ENCODE peak calls at places on chromosome 20, in six cellular contexts. One of them, this sample, is unnamed.

GRCh38 chr20:48645666-48646065 is 182.1 kb downstream of the PREX1 start:
- DNase-seq in pancreas: no peak
- DNase-seq in CD8-positive, alpha-beta T cell: no peak
- DNase-seq in fibroblast of pulmonary artery: no peak
- DNase-seq in left lung: no peak
- DNase-seq in cardiac fibroblast: no peak
- DNase-seq in this sample: no peak

GRCh38 chr20:32482251-32483220 is 102.6 kb downstream of the NOL4L start:
- DNase-seq in pancreas: peak; percentile 53
- DNase-seq in CD8-positive, alpha-beta T cell: peak; percentile 33
- DNase-seq in fibroblast of pulmonary artery: no peak
- DNase-seq in left lung: peak; percentile 67
- DNase-seq in cardiac fibroblast: no peak
- DNase-seq in this sample: no peak

GRCh38 chr20:44151621-44152416 is 35.2 kb downstream of the JPH2 start:
- DNase-seq in pancreas: no peak
- DNase-seq in CD8-positive, alpha-beta T cell: no peak
- DNase-seq in fibroblast of pulmonary artery: no peak
- DNase-seq in left lung: no peak
- DNase-seq in cardiac fibroblast: no peak
- DNase-seq in this sample: peak; percentile 67

GRCh38 chr20:31542963-31543362 is 28.7 kb downstream of the HM13 start:
- DNase-seq in pancreas: no peak
- DNase-seq in CD8-positive, alpha-beta T cell: no peak
- DNase-seq in fibroblast of pulmonary artery: no peak
- DNase-seq in left lung: no peak
- DNase-seq in cardiac fibroblast: no peak
- DNase-seq in this sample: no peak

GRCh38 chr20:17622086-17622850 is 52.4 kb downstream of the DSTN start:
- DNase-seq in pancreas: no peak
- DNase-seq in CD8-positive, alpha-beta T cell: no peak
- DNase-seq in fibroblast of pulmonary artery: no peak
- DNase-seq in left lung: peak; percentile 22
- DNase-seq in cardiac fibroblast: no peak
- DNase-seq in this sample: no peak

GRCh38 chr20:26209171-26209941 is 512.7 kb upstream of the ZNF337 start:
- DNase-seq in pancreas: no peak
- DNase-seq in CD8-positive, alpha-beta T cell: peak; percentile 10
- DNase-seq in fibroblast of pulmonary artery: no peak
- DNase-seq in left lung: peak; percentile 32
- DNase-seq in cardiac fibroblast: peak; percentile 12
- DNase-seq in this sample: no peak

GRCh38 chr20:35617397-35618031 is 1.9 kb downstream of the SPAG4 start:
- DNase-seq in pancreas: peak; percentile 67
- DNase-seq in CD8-positive, alpha-beta T cell: peak; percentile 36
- DNase-seq in fibroblast of pulmonary artery: peak; percentile 56
- DNase-seq in left lung: peak; percentile 56
- DNase-seq in cardiac fibroblast: peak; percentile 78
- DNase-seq in this sample: peak; percentile 39

GRCh38 chr20:44690781-44691423 is 24.3 kb upstream of the CCN5 start:
- DNase-seq in pancreas: no peak
- DNase-seq in CD8-positive, alpha-beta T cell: no peak
- DNase-seq in fibroblast of pulmonary artery: peak; percentile 37
- DNase-seq in left lung: no peak
- DNase-seq in cardiac fibroblast: no peak
- DNase-seq in this sample: no peak

GRCh38 chr20:45083127-45083526 is 17.8 kb downstream of the KCNS1 start:
- DNase-seq in pancreas: no peak
- DNase-seq in CD8-positive, alpha-beta T cell: no peak
- DNase-seq in fibroblast of pulmonary artery: no peak
- DNase-seq in left lung: no peak
- DNase-seq in cardiac fibroblast: no peak
- DNase-seq in this sample: no peak

GRCh38 chr20:8018928-8019177 is 708 bp downstream of the TMX4 start:
- DNase-seq in pancreas: no peak
- DNase-seq in CD8-positive, alpha-beta T cell: no peak
- DNase-seq in fibroblast of pulmonary artery: peak; percentile 50
- DNase-seq in left lung: no peak
- DNase-seq in cardiac fibroblast: peak; percentile 57
- DNase-seq in this sample: no peak

GRCh38 chr20:24102290-24102689 is 113.7 kb upstream of the GGTLC1 start:
- DNase-seq in pancreas: no peak
- DNase-seq in CD8-positive, alpha-beta T cell: peak; percentile 12
- DNase-seq in fibroblast of pulmonary artery: peak; percentile 13
- DNase-seq in left lung: no peak
- DNase-seq in cardiac fibroblast: peak; percentile 24
- DNase-seq in this sample: no peak

GRCh38 chr20:23180451-23180921 is 94.4 kb upstream of the CD93 start:
- DNase-seq in pancreas: no peak
- DNase-seq in CD8-positive, alpha-beta T cell: no peak
- DNase-seq in fibroblast of pulmonary artery: no peak
- DNase-seq in left lung: no peak
- DNase-seq in cardiac fibroblast: no peak
- DNase-seq in this sample: no peak

GRCh38 chr20:10676518-10676917 is 2.7 kb upstream of the JAG1 start:
- DNase-seq in pancreas: no peak
- DNase-seq in CD8-positive, alpha-beta T cell: no peak
- DNase-seq in fibroblast of pulmonary artery: no peak
- DNase-seq in left lung: no peak
- DNase-seq in cardiac fibroblast: no peak
- DNase-seq in this sample: no peak

GRCh38 chr20:53303361-53303760 is 290.3 kb downstream of the ZNF217 start:
- DNase-seq in pancreas: no peak
- DNase-seq in CD8-positive, alpha-beta T cell: no peak
- DNase-seq in fibroblast of pulmonary artery: no peak
- DNase-seq in left lung: no peak
- DNase-seq in cardiac fibroblast: no peak
- DNase-seq in this sample: no peak

GRCh38 chr20:4512891-4513550 is 208.7 kb upstream of the PRND start:
- DNase-seq in pancreas: no peak
- DNase-seq in CD8-positive, alpha-beta T cell: no peak
- DNase-seq in fibroblast of pulmonary artery: peak; percentile 93
- DNase-seq in left lung: no peak
- DNase-seq in cardiac fibroblast: peak; percentile 98
- DNase-seq in this sample: no peak

GRCh38 chr20:14062786-14063185 is 67.5 kb downstream of the MACROD2 start:
- DNase-seq in pancreas: no peak
- DNase-seq in CD8-positive, alpha-beta T cell: no peak
- DNase-seq in fibroblast of pulmonary artery: no peak
- DNase-seq in left lung: no peak
- DNase-seq in cardiac fibroblast: no peak
- DNase-seq in this sample: no peak

GRCh38 chr20:12435254-12435653 is 517.6 kb downstream of the BTBD3 start:
- DNase-seq in pancreas: no peak
- DNase-seq in CD8-positive, alpha-beta T cell: no peak
- DNase-seq in fibroblast of pulmonary artery: no peak
- DNase-seq in left lung: no peak
- DNase-seq in cardiac fibroblast: no peak
- DNase-seq in this sample: no peak

DNA sequence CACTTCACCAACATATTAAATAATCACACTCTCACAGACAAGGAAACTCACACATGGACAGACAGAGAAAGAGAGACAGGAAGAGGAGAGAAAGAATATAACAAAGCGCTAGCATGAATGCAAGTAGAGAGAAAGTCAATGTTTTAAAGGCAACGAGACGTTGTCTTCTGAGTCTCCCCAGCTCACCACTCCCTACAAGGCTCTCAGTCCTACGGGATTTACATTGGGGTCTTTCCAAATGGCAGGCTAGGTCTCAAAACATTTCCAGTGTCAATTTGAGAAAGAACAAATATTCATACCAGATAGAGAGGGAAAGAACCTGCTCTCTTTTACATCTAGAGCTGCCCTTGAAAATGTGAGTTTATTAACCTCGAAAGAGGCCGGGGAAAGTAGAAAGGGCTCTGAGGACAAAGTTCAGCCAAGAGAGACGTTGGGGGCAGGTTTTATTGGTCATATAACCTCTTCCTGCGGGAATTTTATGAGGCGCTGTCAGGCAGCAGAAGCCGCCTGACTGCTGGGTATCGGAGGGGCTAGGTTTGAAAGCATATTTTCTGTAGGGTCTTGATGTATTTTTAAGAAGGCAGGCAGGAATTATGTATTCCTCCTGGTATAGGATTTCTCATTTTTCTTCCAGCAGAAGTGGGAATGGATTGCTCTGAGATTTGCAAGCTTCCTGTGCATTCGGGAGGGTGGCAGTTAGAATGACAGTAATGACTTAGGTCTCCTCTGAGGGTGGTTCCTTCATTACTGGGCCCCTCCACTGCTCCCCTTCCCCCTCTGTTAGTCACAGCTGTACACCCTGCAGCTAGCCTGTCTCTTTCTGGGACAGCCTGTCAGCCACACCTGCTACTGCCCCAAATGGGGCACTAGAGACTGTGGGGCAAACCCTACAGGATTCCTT is 34.4 kb upstream of the KIF16B start:
- DNase-seq in pancreas: peak; percentile 63
- DNase-seq in CD8-positive, alpha-beta T cell: no peak
- DNase-seq in fibroblast of pulmonary artery: no peak
- DNase-seq in left lung: no peak
- DNase-seq in cardiac fibroblast: no peak
- DNase-seq in this sample: no peak
- H3K4me3 ChIP-seq in pancreas: no peak overlapping the region
- H3K4me3 ChIP-seq in CD8-positive, alpha-beta T cell: no peak overlapping the region
- H3K4me3 ChIP-seq in fibroblast of pulmonary artery: no peak overlapping the region
- H3K4me3 ChIP-seq in left lung: no peak overlapping the region
- H3K4me3 ChIP-seq in cardiac fibroblast: no peak overlapping the region
- H3K4me3 ChIP-seq in this sample: no peak overlapping the region

GRCh38 chr20:21104921-21105320 is 1.2 kb downstream of the LINC00237 start:
- DNase-seq in pancreas: no peak
- DNase-seq in CD8-positive, alpha-beta T cell: no peak
- DNase-seq in fibroblast of pulmonary artery: no peak
- DNase-seq in left lung: no peak
- DNase-seq in cardiac fibroblast: no peak
- DNase-seq in this sample: no peak

GRCh38 chr20:21104466-21104761 is 1.7 kb downstream of the LINC00237 start:
- DNase-seq in pancreas: no peak
- DNase-seq in CD8-positive, alpha-beta T cell: no peak
- DNase-seq in fibroblast of pulmonary artery: no peak
- DNase-seq in left lung: no peak
- DNase-seq in cardiac fibroblast: no peak
- DNase-seq in this sample: no peak

GRCh38 chr20:21103582-21104465 is 2.3 kb downstream of the LINC00237 start:
- DNase-seq in pancreas: no peak
- DNase-seq in CD8-positive, alpha-beta T cell: no peak
- DNase-seq in fibroblast of pulmonary artery: no peak
- DNase-seq in left lung: no peak
- DNase-seq in cardiac fibroblast: no peak
- DNase-seq in this sample: no peak

GRCh38 chr20:21105429-21106170 is 558 bp downstream of the LINC00237 start:
- DNase-seq in pancreas: no peak
- DNase-seq in CD8-positive, alpha-beta T cell: no peak
- DNase-seq in fibroblast of pulmonary artery: no peak
- DNase-seq in left lung: no peak
- DNase-seq in cardiac fibroblast: no peak
- DNase-seq in this sample: no peak

DNA sequence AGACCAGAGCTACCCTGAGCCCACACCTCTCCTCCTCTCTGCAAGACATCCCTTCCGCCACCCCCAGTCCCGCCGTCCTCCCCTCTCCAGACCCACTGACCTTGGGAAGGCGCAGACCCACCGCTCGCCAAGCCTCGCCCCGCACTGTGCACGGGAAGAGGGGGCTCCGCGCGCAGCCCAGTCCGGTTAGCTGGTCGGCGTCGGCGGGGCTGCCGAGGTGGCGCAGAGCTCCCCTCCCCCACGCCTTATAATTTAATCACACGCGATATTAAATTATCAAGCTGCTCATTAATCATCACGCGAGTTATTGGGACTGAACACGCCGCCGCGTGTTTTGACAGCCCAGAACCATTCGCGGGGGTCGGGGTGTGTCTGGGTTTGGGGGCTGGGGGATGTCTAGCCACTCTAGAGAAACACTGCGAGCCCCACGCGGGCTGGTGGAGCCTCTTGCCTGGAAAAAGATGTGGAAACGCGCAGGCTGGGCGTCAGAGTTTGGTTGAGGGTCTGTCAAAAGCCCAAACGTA is at the start of gene LINC00237:
- DNase-seq in pancreas: no peak
- DNase-seq in CD8-positive, alpha-beta T cell: no peak
- DNase-seq in fibroblast of pulmonary artery: no peak
- DNase-seq in left lung: no peak
- DNase-seq in cardiac fibroblast: no peak
- DNase-seq in this sample: no peak
- H3K4me3 ChIP-seq in pancreas: no peak within 1 kb of the TSS
- H3K4me3 ChIP-seq in CD8-positive, alpha-beta T cell: no peak within 1 kb of the TSS
- H3K4me3 ChIP-seq in fibroblast of pulmonary artery: no peak within 1 kb of the TSS
- H3K4me3 ChIP-seq in left lung: no peak within 1 kb of the TSS
- H3K4me3 ChIP-seq in cardiac fibroblast: no peak within 1 kb of the TSS
- H3K4me3 ChIP-seq in this sample: peak within 1 kb of the TSS; percentile 14

DNA sequence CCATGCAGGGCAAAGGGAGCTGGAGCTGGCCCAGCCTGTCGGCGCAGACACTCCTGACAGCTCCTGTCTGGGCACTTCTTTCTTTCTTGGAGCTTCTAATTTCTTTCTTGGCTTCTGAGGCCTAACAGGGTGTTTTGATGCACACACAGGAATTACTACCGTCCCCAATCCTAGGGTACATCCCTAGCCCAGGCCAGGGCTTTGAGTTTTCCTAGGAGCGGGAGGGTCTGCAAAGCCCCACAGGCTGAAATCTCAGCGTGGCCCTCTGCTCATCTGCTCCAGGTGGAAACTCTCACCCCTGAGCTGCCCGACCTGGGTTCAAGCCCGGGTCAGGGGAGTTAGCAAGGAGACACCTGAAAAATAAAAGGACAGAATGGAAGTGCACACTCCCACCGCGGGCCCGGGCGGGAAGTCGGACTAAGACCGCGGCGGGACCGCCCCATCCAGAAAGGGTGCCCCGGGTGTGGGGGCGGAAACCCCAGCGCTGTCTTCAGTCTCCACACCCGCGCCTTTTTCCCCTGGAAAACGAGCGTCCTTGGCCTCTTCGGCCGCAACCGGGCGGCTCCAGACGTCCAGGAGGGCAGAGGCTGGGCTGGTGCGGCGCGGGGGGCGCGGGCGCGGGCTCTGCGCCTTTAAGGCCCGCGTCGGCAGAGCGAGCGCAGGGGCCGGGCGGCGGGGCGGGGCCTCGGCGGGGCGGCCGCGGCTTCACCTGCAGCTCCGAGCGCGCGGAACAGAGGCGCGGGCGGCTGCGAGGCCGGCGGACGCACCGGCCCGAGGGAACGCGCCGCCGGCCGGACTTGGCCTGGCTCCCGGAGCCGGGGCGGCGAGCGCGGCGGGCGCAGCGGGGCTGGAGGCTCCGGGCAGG is at the start of gene CDH4:
- DNase-seq in pancreas: no peak
- DNase-seq in CD8-positive, alpha-beta T cell: no peak
- DNase-seq in fibroblast of pulmonary artery: no peak
- DNase-seq in left lung: no peak
- DNase-seq in cardiac fibroblast: no peak
- DNase-seq in this sample: no peak
- H3K4me3 ChIP-seq in pancreas: peak within 1 kb of the TSS; percentile 10
- H3K4me3 ChIP-seq in CD8-positive, alpha-beta T cell: no peak within 1 kb of the TSS
- H3K4me3 ChIP-seq in fibroblast of pulmonary artery: peak within 1 kb of the TSS; percentile 28
- H3K4me3 ChIP-seq in left lung: peak within 1 kb of the TSS; percentile 11
- H3K4me3 ChIP-seq in cardiac fibroblast: peak within 1 kb of the TSS; percentile 51
- H3K4me3 ChIP-seq in this sample: peak within 1 kb of the TSS; percentile 9

DNA sequence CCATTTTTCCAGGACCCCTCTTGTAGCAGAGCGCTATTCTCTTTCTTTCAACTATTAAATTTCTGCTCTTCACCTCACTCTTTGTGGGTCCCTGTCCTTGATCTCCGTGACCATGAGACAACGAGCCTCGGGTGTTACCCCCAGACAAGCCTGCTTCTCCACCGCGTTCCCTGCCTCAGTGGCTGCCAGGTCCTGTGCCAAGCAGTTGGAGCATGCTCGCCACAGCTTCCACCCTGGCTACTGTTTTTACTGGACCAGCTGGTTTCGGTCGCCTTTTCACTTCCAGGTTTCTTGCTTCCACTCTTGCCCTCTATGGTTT is 5.7 kb downstream of the TP53RK start:
- DNase-seq in pancreas: no peak
- DNase-seq in CD8-positive, alpha-beta T cell: no peak
- DNase-seq in fibroblast of pulmonary artery: no peak
- DNase-seq in left lung: no peak
- DNase-seq in cardiac fibroblast: no peak
- DNase-seq in this sample: no peak
- H3K4me3 ChIP-seq in pancreas: no peak overlapping the region
- H3K4me3 ChIP-seq in CD8-positive, alpha-beta T cell: no peak overlapping the region
- H3K4me3 ChIP-seq in fibroblast of pulmonary artery: peak overlapping the region; percentile 60
- H3K4me3 ChIP-seq in left lung: peak overlapping the region; percentile 10
- H3K4me3 ChIP-seq in cardiac fibroblast: peak overlapping the region; percentile 55
- H3K4me3 ChIP-seq in this sample: peak overlapping the region; percentile 23

This sample was measured in breast epithelium.